ENCODE peak calls at places on chromosomes 12 and 14, in five cellular contexts. E, L, K, V and N are unnamed samples.

GRCh38 chr12:75756771-75757170 is 245.4 kb upstream of the KRR1 start:
- DNase-seq in K (no peak), V (no peak), L (no peak), E (no peak), N (no peak)

GRCh38 chr12:14454098-14454907 is 88.8 kb downstream of the ATF7IP start:
- DNase-seq in V (peak; percentile 20), L (peak; percentile 46), E (peak; percentile 52), K (peak; percentile 14), N (no peak)

GRCh38 chr12:116140559-116140958 is 136.9 kb downstream of the MED13L start:
- DNase-seq in E (no peak), K (no peak), V (no peak), L (peak; percentile 62), N (no peak)

GRCh38 chr12:111546758-111547383 is 52.2 kb downstream of the ATXN2 start:
- DNase-seq in V (no peak), L (peak; percentile 69), K (no peak), E (no peak), N (no peak)

GRCh38 chr14:27528328-27528727 is 930.5 kb upstream of the NOVA1 start:
- DNase-seq in E (peak; percentile 25), K (no peak), L (peak; percentile 57), V (peak; percentile 24), N (no peak)

GRCh38 chr12:59055204-59055839 is 135.0 kb upstream of the LRIG3 start:
- DNase-seq in K (no peak), V (peak; percentile 72), L (peak; percentile 79), E (no peak), N (no peak)

GRCh38 chr14:59576332-59577294 is at the start of gene CCDC175:
- DNase-seq in K (peak; percentile 50), L (peak; percentile 67), E (peak; percentile 91), V (peak; percentile 68), N (peak; percentile 70)

GRCh38 chr12:98498635-98499034 is 16.8 kb upstream of the TMPO start:
- DNase-seq in E (no peak), L (no peak), V (no peak), K (no peak), N (no peak)

GRCh38 chr12:54300732-54301427 is at the start of gene NFE2:
- DNase-seq in E (peak; percentile 90), L (peak; percentile 63), K (no peak), V (no peak), N (no peak)

GRCh38 chr14:61690982-61691381 is 4.3 kb upstream of the HIF1A start:
- DNase-seq in E (no peak), V (no peak), K (no peak), L (no peak), N (no peak)

GRCh38 chr12:20018406-20018805 is 349.9 kb upstream of the PDE3A start:
- DNase-seq in V (no peak), K (no peak), L (no peak), E (no peak), N (no peak)

GRCh38 chr14:65187421-65188049 is 85.2 kb upstream of the MAX start:
- DNase-seq in E (peak; percentile 76), V (no peak), K (no peak), L (no peak), N (no peak)

GRCh38 chr12:34401659-34402227 is 379.4 kb downstream of the ALG10 start:
- DNase-seq in V (no peak), E (peak; percentile 5), K (no peak), L (no peak), N (no peak)

GRCh38 chr14:73662439-73663056 is 17.8 kb downstream of the DNAL1 start:
- DNase-seq in L (peak; percentile 95), K (no peak), V (peak; percentile 89), E (peak; percentile 33), N (no peak)

GRCh38 chr12:67671419-67671818 is 22.9 kb downstream of the DYRK2 start:
- DNase-seq in L (peak; percentile 69), V (no peak), K (no peak), E (no peak), N (no peak)

GRCh38 chr12:97805086-97805485 is 342.5 kb downstream of the RMST start:
- DNase-seq in V (no peak), K (no peak), L (no peak), E (no peak), N (no peak)

GRCh38 chr12:109949089-109949488 is 47.1 kb downstream of the GIT2 start:
- DNase-seq in L (peak; percentile 65), K (no peak), E (no peak), V (no peak), N (no peak)

GRCh38 chr12:18320036-18320617 is 58.8 kb downstream of the PIK3C2G start:
- DNase-seq in K (no peak), E (peak; percentile 31), V (peak; percentile 46), L (peak; percentile 69), N (no peak)

GRCh38 chr12:6735448-6736191 is 11.8 kb downstream of the COPS7A start:
- DNase-seq in L (peak; percentile 77), E (peak; percentile 81), V (peak; percentile 63), K (no peak), N (no peak)

GRCh38 chr14:21093769-21094681 is 4.4 kb downstream of the ZNF219 start:
- DNase-seq in K (no peak), E (peak; percentile 87), V (peak; percentile 87), L (no peak), N (no peak)

GRCh38 chr14:77067632-77068514 is 30.2 kb upstream of the CIPC start:
- DNase-seq in E (peak; percentile 92), K (peak; percentile 24), V (peak; percentile 74), L (peak; percentile 56), N (peak; percentile 48)

GRCh38 chr14:65080954-65081747 is 21.2 kb downstream of the MAX start:
- DNase-seq in V (no peak), E (no peak), L (peak; percentile 24), K (no peak), N (no peak)

GRCh38 chr12:45990468-45991288 is at the start of gene SCAF11:
- DNase-seq in V (peak; percentile 100), L (peak; percentile 100), E (peak; percentile 94), K (peak; percentile 100), N (peak; percentile 100)

GRCh38 chr12:94186461-94187237 is 38.3 kb downstream of the PLXNC1 start:
- DNase-seq in K (no peak), E (peak; percentile 84), L (peak; percentile 55), V (no peak), N (no peak)

GRCh38 chr12:32353540-32353939 is 45.8 kb upstream of the FGD4 start:
- DNase-seq in V (no peak), L (peak; percentile 11), E (no peak), K (no peak), N (no peak)

GRCh38 chr12:93884794-93885460 is 207.8 kb downstream of the CRADD start:
- DNase-seq in K (no peak), E (no peak), V (no peak), L (no peak), N (no peak)

GRCh38 chr14:35197015-35197414 is 74.7 kb downstream of the PRORP start:
- DNase-seq in L (peak; percentile 68), E (no peak), K (no peak), V (no peak), N (no peak)

GRCh38 chr12:54173066-54173726 is 15.6 kb downstream of the SMUG1 start:
- DNase-seq in E (peak; percentile 85), V (no peak), K (no peak), L (peak; percentile 27), N (no peak)

GRCh38 chr12:102824218-102824835 is 92.7 kb downstream of the PAH start:
- DNase-seq in K (no peak), L (peak; percentile 14), E (peak; percentile 82), V (no peak), N (no peak)

GRCh38 chr12:96035283-96036236 is at the start of gene LTA4H:
- DNase-seq in L (peak; percentile 98), E (peak; percentile 90), K (peak; percentile 89), V (peak; percentile 97), N (peak; percentile 97)

GRCh38 chr14:50944647-50945413 is 547 bp upstream of the PYGL start:
- DNase-seq in V (peak; percentile 72), K (no peak), L (peak; percentile 55), E (no peak), N (no peak)

GRCh38 chr12:110694330-110694891 is 5.5 kb upstream of the HVCN1 start:
- DNase-seq in L (no peak), E (no peak), V (no peak), K (no peak), N (no peak)

GRCh38 chr14:103656758-103657133 is 27.7 kb downstream of the KLC1 start:
- DNase-seq in V (no peak), L (no peak), E (no peak), K (no peak), N (no peak)

GRCh38 chr12:113263431-113263963 is 42.2 kb downstream of the TPCN1 start:
- DNase-seq in E (no peak), V (no peak), L (no peak), K (no peak), N (no peak)

GRCh38 chr14:67837011-67837624 is 17.5 kb downstream of the RAD51B start:
- DNase-seq in E (no peak), V (peak; percentile 67), L (peak; percentile 87), K (peak; percentile 38), N (peak; percentile 58)

GRCh38 chr14:75401356-75401755 is 26.5 kb upstream of the JDP2 start:
- DNase-seq in E (peak; percentile 72), L (peak; percentile 54), K (no peak), V (no peak), N (no peak)

GRCh38 chr12:66120477-66120876 is 10.1 kb downstream of the LLPH start:
- DNase-seq in K (no peak), L (no peak), E (no peak), V (no peak), N (no peak)